ENCODE peak calls at places on chromosomes 16 and 17, in six cellular contexts. X is AG04450, D is fibroblast of mammary gland, I is AG10803, C is AG09309, W is astrocyte of the spinal cord. T is an unnamed sample.

GRCh38 chr16:5756969-5757368 is 659.4 kb upstream of the EEF2KMT start:
- DNase-seq in X (no peak), D (no peak), I (no peak), C (no peak), W (no peak), T (no peak)

GRCh38 chr17:44673893-44674292 is 15.7 kb downstream of the CCDC43 start:
- DNase-seq in X (no peak), D (no peak), I (no peak), C (no peak), W (no peak), T (no peak)

GRCh38 chr16:87263418-87264052 is 53.7 kb downstream of the C16orf95 start:
- DNase-seq in X (no peak), D (no peak), I (peak; percentile 12), C (no peak), W (no peak), T (no peak)

GRCh38 chr17:75154195-75155106 is at the start of gene JPT1:
- DNase-seq in X (peak; percentile 97), D (peak; percentile 98), I (peak; percentile 98), C (peak; percentile 94), W (peak; percentile 99), T (peak; percentile 94)

GRCh38 chr16:22054847-22055590 is 37.3 kb upstream of the VWA3A start:
- DNase-seq in X (no peak), D (no peak), I (no peak), C (no peak), W (no peak), T (no peak)

GRCh38 chr16:55189179-55189578 is 134.8 kb upstream of the IRX6 start:
- DNase-seq in X (no peak), D (no peak), I (no peak), C (no peak), W (no peak), T (no peak)

GRCh38 chr17:40430272-40431230 is 12.7 kb upstream of the IGFBP4 start:
- DNase-seq in X (no peak), D (no peak), I (no peak), C (no peak), W (no peak), T (no peak)

GRCh38 chr16:80599466-80599865 is 58.7 kb downstream of the DYNLRB2 start:
- DNase-seq in X (peak; percentile 8), D (peak; percentile 70), I (peak; percentile 61), C (no peak), W (peak; percentile 16), T (no peak)

GRCh38 chr17:7334938-7335538 is 1.3 kb upstream of the ACAP1 start:
- DNase-seq in X (no peak), D (no peak), I (no peak), C (no peak), W (no peak), T (no peak)

GRCh38 chr17:7341842-7342241 is 5.5 kb downstream of the ACAP1 start:
- DNase-seq in X (no peak), D (no peak), I (no peak), C (no peak), W (no peak), T (no peak)

GRCh38 chr17:7340179-7340578 is 3.9 kb downstream of the ACAP1 start:
- DNase-seq in X (no peak), D (peak; percentile 44), I (peak; percentile 50), C (no peak), W (no peak), T (no peak)

DNA sequence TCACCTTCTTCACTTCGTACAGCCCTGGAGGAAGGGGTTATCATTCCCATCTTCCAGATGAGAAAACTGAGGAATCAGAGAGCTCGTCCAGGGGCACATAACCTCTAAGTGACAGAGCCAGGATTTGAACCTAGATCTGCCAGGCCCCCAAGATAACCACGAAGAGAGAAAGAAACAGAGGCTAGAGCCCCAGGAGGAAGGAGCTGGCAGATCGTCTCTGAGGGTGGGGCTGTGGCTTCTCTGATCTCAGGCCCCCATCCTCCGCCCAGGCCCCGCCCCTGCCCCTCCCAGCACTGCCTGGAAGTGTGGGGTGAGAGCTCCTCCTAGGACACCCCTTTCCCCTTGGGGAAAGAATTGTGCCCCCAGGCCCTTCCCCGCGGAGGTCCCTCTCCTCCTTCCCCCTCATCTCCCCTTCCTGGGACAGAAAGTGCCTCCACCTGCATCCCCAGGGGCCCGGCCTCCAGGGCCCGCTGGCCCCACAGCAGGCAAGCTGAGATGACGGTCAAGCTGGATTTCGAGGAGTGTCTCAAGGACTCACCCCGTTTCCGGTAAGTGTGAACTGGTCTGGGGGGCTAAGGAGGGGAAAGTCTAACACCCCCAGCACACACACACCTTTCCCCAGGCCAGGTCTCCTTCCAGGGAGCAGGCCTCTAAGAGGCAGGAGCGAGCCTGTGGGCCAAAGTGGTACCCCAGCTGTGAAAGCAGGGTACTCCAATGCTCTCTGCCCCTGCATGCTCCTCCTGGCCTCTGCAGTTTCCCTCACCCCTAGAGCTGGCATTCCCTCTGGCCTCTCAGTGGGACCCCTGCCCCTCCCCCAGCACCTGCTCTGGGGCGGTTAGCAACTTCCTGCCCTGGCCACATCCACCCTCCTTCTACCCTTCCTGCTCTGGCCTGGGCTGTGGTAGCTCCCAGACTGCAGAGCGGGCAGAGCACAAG is at the start of gene ACAP1:
- DNase-seq in X (no peak), D (no peak), I (no peak), C (no peak), W (no peak), T (no peak)
- H3K4me3 ChIP-seq in X (no peak within 1 kb of the TSS), D (no peak within 1 kb of the TSS), I (no peak within 1 kb of the TSS), C (no peak within 1 kb of the TSS), W (no peak within 1 kb of the TSS), T (no peak within 1 kb of the TSS)

GRCh38 chr17:51852603-51853002 is 305.9 kb downstream of the CA10 start:
- DNase-seq in X (no peak), D (no peak), I (no peak), C (no peak), W (no peak), T (no peak)

GRCh38 chr17:51848451-51848850 is 310.1 kb downstream of the CA10 start:
- DNase-seq in X (no peak), D (no peak), I (no peak), C (no peak), W (no peak), T (no peak)

GRCh38 chr17:51853857-51854256 is 304.7 kb downstream of the CA10 start:
- DNase-seq in X (no peak), D (no peak), I (no peak), C (no peak), W (no peak), T (peak; percentile 21)

GRCh38 chr17:51846561-51846960 is 312.0 kb downstream of the CA10 start:
- DNase-seq in X (no peak), D (no peak), I (no peak), C (no peak), W (no peak), T (no peak)

DNA sequence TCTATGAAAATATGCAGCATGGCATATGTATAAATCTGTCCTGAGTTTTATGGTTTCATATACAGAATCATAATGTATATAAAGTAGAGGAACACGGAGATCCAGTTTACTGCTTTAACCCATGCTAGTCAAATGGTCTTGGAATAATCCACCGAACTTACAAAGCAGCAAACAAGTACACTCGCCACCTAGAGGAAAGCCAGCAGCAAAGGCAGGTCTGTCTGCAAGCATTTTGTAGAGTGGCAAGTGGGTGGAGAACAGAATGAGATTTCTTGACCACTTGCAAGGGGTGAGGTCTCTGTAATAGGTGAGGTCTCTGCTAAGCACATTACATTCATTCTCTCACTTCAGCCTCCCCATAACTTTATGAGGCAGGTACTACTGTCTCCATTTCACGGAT is 308.3 kb downstream of the CA10 start:
- DNase-seq in X (no peak), D (no peak), I (no peak), C (no peak), W (no peak), T (no peak)
- TF ChIP-seq CTCF in X (no peak), D (no peak), I (no peak), C (no peak), W (no peak), T (no peak)

GRCh38 chr17:77873518-77874302 is 84.8 kb upstream of the TNRC6C start:
- DNase-seq in X (no peak), D (no peak), I (no peak), C (no peak), W (no peak), T (no peak)
- H3K4me3 ChIP-seq in X (no peak overlapping the region), D (no peak overlapping the region), I (no peak overlapping the region), C (no peak overlapping the region), W (no peak overlapping the region), T (no peak overlapping the region)

GRCh38 chr17:15408803-15409202 is 58.6 kb downstream of the CDRT4 start:
- DNase-seq in X (no peak), D (no peak), I (no peak), C (no peak), W (no peak), T (no peak)
- TF ChIP-seq CTCF in X (no peak), D (no peak), I (no peak), C (no peak), W (no peak), T (no peak)